ENCODE peak calls at places on chromosomes 6 and 20, in five cellular contexts. D, R, P, L and A are unnamed samples. For H3K4me1, the result is how much of the 10 kb centered on the place peaks cover.

GRCh38 chr20:36010745-36011326 is 42.4 kb downstream of the CNBD2 start:
- DNase-seq in D (no peak), R (no peak), P (no peak), L (no peak), A (no peak)

GRCh38 chr20:58162976-58163375 is 65.5 kb downstream of the ANKRD60 start:
- DNase-seq in D (no peak), R (no peak), P (no peak), L (no peak), A (no peak)

GRCh38 chr6:70166088-70166958 is 136.6 kb downstream of the COL9A1 start:
- DNase-seq in D (peak), R (peak), P (peak), L (no peak), A (peak)

GRCh38 chr6:73308712-73309533 is 45.2 kb downstream of the DPPA5 start:
- DNase-seq in D (no peak), R (peak), P (no peak), L (no peak), A (no peak)

GRCh38 chr20:4740774-4741431 is 19.2 kb downstream of the PRND start:
- DNase-seq in D (peak), R (peak), P (peak), L (peak), A (no peak)

GRCh38 chr20:24406761-24407550 is 62.5 kb upstream of the SYNDIG1 start:
- DNase-seq in D (no peak), R (peak), P (no peak), L (no peak), A (no peak)

GRCh38 chr6:72461144-72461543 is 160.7 kb upstream of the KCNQ5 start:
- DNase-seq in D (no peak), R (peak), P (peak), L (no peak), A (no peak)

GRCh38 chr6:159715168-159715567 is 12.1 kb upstream of the WTAP start:
- DNase-seq in D (no peak), R (no peak), P (no peak), L (no peak), A (no peak)

GRCh38 chr20:1816384-1817381 is 78.5 kb upstream of the SIRPA start:
- DNase-seq in D (no peak), R (no peak), P (peak), L (no peak), A (no peak)

GRCh38 chr20:45890997-45891983 is at the start of the genes CTSA and NEURL2:
- DNase-seq in D (peak), R (peak), P (peak), L (peak), A (peak)

GRCh38 chr6:11093065-11093590 is 506 bp upstream of the SMIM13 start:
- DNase-seq in D (peak), R (no peak), P (peak), L (no peak), A (no peak)

GRCh38 chr6:124073820-124074587 is 270.3 kb downstream of the NKAIN2 start:
- DNase-seq in D (no peak), R (no peak), P (no peak), L (no peak), A (no peak)

GRCh38 chr6:44508646-44509045 is 121.1 kb downstream of the CDC5L start:
- DNase-seq in D (no peak), R (peak), P (peak), L (no peak), A (no peak)

GRCh38 chr6:43774776-43775583 is 5.0 kb downstream of the VEGFA start:
- DNase-seq in D (peak), R (peak), P (peak), L (peak), A (peak)

GRCh38 chr6:91669154-91669903 is 1082.5 kb upstream of the MAP3K7 start:
- DNase-seq in D (no peak), R (peak), P (no peak), L (no peak), A (no peak)

GRCh38 chr6:131035582-131035981 is 27.5 kb downstream of the EPB41L2 start:
- DNase-seq in D (no peak), R (no peak), P (no peak), L (no peak), A (no peak)

GRCh38 chr6:43093361-43094289 is 17.5 kb downstream of the PTK7 start:
- DNase-seq in D (peak), R (peak), P (peak), L (no peak), A (no peak)

GRCh38 chr6:30685977-30686907 is at the start of gene PPP1R18:
- DNase-seq in D (peak), R (peak), P (peak), L (peak), A (peak)
- H3K4me1 ChIP-seq in D (under half), R (under half), P (under half), L (under half), A (under half)

GRCh38 chr6:56582246-56582645 is 60.4 kb downstream of the DST start:
- DNase-seq in D (no peak), R (no peak), P (no peak), L (no peak), A (no peak)
- H3K4me3 ChIP-seq in D (no peak), R (no peak), P (no peak), L (no peak), A (no peak)

GRCh38 chr20:3275064-3275935 is 36.3 kb upstream of the SLC4A11 start:
- DNase-seq in D (no peak), R (no peak), P (no peak), L (no peak), A (no peak)

GRCh38 chr20:3275966-3276365 is 37.0 kb upstream of the SLC4A11 start:
- DNase-seq in D (no peak), R (no peak), P (no peak), L (no peak), A (no peak)

GRCh38 chr20:3273371-3273770 is 34.4 kb upstream of the SLC4A11 start:
- DNase-seq in D (no peak), R (no peak), P (no peak), L (no peak), A (no peak)

GRCh38 chr20:3277686-3278465 is 38.9 kb upstream of the SLC4A11 start:
- DNase-seq in D (no peak), R (no peak), P (no peak), L (no peak), A (no peak)

GRCh38 chr20:3276400-3277015 is 37.5 kb upstream of the SLC4A11 start:
- DNase-seq in D (peak), R (peak), P (peak), L (no peak), A (no peak)
- TF ChIP-seq CTCF in D (peak), R (no peak), P (peak), L (no peak), A (no peak)

DNA sequence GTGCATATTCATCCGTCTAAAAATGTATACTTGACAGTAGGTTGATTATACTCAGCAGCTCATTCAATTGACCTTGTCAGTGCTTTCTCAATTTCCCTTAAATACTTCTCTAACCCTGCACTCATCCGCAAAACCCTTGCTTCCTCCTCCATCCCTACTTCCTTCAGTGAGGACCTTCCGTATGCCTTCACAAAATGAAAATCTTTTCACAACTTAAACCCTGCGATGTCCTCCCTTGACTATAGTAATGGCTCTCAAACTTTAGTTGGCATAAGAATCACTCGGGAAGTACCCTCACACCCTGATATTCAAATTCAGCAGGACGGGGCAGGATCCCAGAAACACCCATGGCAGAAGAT is 5.2 kb downstream of the MBOAT1 start:
- DNase-seq in D (no peak), R (no peak), P (no peak), L (no peak), A (no peak)
- H3K4me1 ChIP-seq in D (under half), R (under half), P (under half), L (under half), A (under half)

GRCh38 chr6:77814119-77814518 is 161.3 kb downstream of the MEI4 start:
- DNase-seq in D (no peak), R (no peak), P (no peak), L (no peak), A (no peak)
- H3K4me3 ChIP-seq in D (no peak), R (no peak), P (no peak), L (no peak), A (no peak)

GRCh38 chr6:90297866-90298381 is 1.3 kb upstream of the BACH2 start:
- DNase-seq in D (no peak), R (no peak), P (no peak), L (peak), A (no peak)

GRCh38 chr6:90298459-90299053 is 1.9 kb upstream of the BACH2 start:
- DNase-seq in D (no peak), R (no peak), P (no peak), L (no peak), A (no peak)

GRCh38 chr6:90295854-90296345 is 743 bp downstream of the BACH2 start:
- DNase-seq in D (peak), R (peak), P (peak), L (peak), A (peak)

GRCh38 chr6:90296346-90297123 is at the start of gene BACH2:
- DNase-seq in D (peak), R (peak), P (peak), L (peak), A (peak)

GRCh38 chr6:90297124-90297865 is 652 bp upstream of the BACH2 start:
- DNase-seq in D (no peak), R (no peak), P (no peak), L (no peak), A (peak)
- TF ChIP-seq CTCF in D (no peak), R (no peak), P (no peak), L (no peak), A (peak)

GRCh38 chr6:256169-256568 is 36.1 kb upstream of the DUSP22 start:
- DNase-seq in D (no peak), R (no peak), P (no peak), L (no peak), A (no peak)
- H3K4me1 ChIP-seq in D (under half), R (under half), P (under half), L (under half), A (under half)

GRCh38 chr6:155419161-155419560 is 36.5 kb downstream of the NOX3 start:
- DNase-seq in D (no peak), R (no peak), P (peak), L (no peak), A (no peak)
- H3K4me3 ChIP-seq in D (no peak), R (no peak), P (no peak), L (no peak), A (no peak)

DNA sequence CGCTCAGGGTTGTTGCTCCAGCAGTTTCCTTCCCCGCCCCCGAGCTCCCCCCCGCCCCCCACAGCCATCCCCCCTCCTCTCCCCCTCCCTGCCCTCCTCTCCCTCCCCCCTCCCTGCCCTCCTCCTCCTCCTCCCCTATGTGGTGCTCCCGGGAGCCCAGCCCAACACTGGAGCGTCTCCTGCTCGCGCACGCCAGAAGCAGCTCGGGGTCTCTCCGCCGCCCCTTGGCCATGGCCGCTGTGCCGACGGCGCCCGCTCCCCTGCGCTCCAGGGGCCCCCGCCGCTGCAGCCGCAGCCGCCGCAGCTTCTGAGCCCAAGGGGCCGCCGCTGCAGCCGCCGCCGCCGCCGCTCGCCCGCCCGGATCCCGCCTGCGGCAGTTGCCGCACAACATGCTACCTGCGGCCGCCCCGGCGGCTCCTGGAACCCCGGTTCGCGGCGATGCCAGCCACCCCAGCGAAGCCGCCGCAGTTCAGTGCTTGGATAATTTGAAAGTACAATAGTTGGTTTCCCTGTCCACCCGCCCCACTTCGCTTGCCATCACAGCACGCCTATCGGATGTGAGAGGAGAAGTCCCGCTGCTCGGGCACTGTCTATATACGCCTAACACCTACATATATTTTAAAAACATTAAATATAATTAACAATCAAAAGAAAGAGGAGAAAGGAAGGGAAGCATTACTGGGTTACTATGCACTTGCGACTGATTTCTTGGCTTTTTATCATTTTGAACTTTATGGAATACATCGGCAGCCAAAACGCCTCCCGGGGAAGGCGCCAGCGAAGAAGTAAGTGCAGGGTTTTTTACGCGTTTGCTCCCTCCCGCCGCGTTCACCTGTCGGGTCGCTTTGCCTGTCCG is at the start of gene RSPO3:
- DNase-seq in D (peak), R (peak), P (peak), L (no peak), A (peak)
- TF ChIP-seq CTCF in D (no peak), R (no peak), P (no peak), L (no peak), A (no peak)